ENCODE peak calls at places on chromosomes 4 and X, in four cellular contexts. C is endodermal cell; K is lung; M is CD8-positive, alpha-beta memory T cell. U is an unnamed sample. For H3K4me1, the result is how much of the 10 kb centered on the place peaks cover.

GRCh38 chr4:85778809-85779124 is 303.8 kb downstream of the ARHGAP24 start:
- DNase-seq in C (no peak), K (no peak), M (no peak), U (no peak)

GRCh38 chrX:124257924-124258706 is 74.3 kb upstream of the TEX13D start:
- DNase-seq in C (no peak), K (no peak), M (no peak), U (no peak)

GRCh38 chr4:66855956-66856355 is 689.3 kb downstream of the CENPC start:
- DNase-seq in C (no peak), K (no peak), M (no peak), U (no peak)

GRCh38 chr4:180134116-180134866 is 2108.9 kb upstream of the TENM3 start:
- DNase-seq in C (peak), K (no peak), M (no peak), U (no peak)

GRCh38 chr4:42626629-42627028 is 30.3 kb downstream of the ATP8A1 start:
- DNase-seq in C (no peak), K (no peak), M (no peak), U (no peak)

GRCh38 chr4:185504098-185505047 is 30.9 kb downstream of the PDLIM3 start:
- DNase-seq in C (no peak), K (peak), M (no peak), U (peak)

GRCh38 chrX:117788339-117788738 is 328.3 kb downstream of the KLHL13 start:
- DNase-seq in C (no peak), K (no peak), M (no peak), U (no peak)

GRCh38 chrX:38262715-38263620 is 42.3 kb upstream of the SRPX start:
- DNase-seq in C (no peak), K (no peak), M (no peak), U (no peak)

GRCh38 chr4:141686146-141686775 is 49.9 kb downstream of the IL15 start:
- DNase-seq in C (no peak), K (no peak), M (no peak), U (no peak)

GRCh38 chr4:46656071-46656470 is 253.0 kb downstream of the COX7B2 start:
- DNase-seq in C (no peak), K (no peak), M (no peak), U (no peak)

GRCh38 chr4:108786351-108786750 is 23.5 kb upstream of the ETNPPL start:
- DNase-seq in C (no peak), K (no peak), M (no peak), U (no peak)

GRCh38 chr4:46445689-46446339 is 55.9 kb upstream of the GABRA2 start:
- DNase-seq in C (no peak), K (no peak), M (no peak), U (no peak)

GRCh38 chr4:158534727-158535126 is 13.0 kb downstream of the RXFP1 start:
- DNase-seq in C (no peak), K (no peak), M (no peak), U (no peak)

GRCh38 chrX:105190252-105190853 is 30.1 kb downstream of the TEX13A start:
- DNase-seq in C (peak), K (no peak), M (no peak), U (no peak)

GRCh38 chrX:3244203-3244743 is 102.2 kb downstream of the MXRA5 start:
- DNase-seq in C (no peak), K (no peak), M (no peak), U (no peak)

GRCh38 chr4:148530114-148530513 is 87.9 kb upstream of the NR3C2 start:
- DNase-seq in C (no peak), K (no peak), M (no peak), U (no peak)

GRCh38 chr4:185896832-185897475 is 85.0 kb upstream of the SORBS2 start:
- DNase-seq in C (no peak), K (peak), M (no peak), U (no peak)

GRCh38 chr4:153364061-153364460 is 19.6 kb downstream of the MND1 start:
- DNase-seq in C (no peak), K (no peak), M (no peak), U (no peak)

GRCh38 chrX:7965436-7965835 is 38.2 kb upstream of the PNPLA4 start:
- DNase-seq in C (no peak), K (no peak), M (no peak), U (no peak)

GRCh38 chr4:30952526-30953219 is 232.5 kb downstream of the PCDH7 start:
- DNase-seq in C (no peak), K (no peak), M (no peak), U (no peak)

GRCh38 chr4:155777971-155778710 is 19.3 kb downstream of the GUCY1B1 start:
- DNase-seq in C (no peak), K (no peak), M (no peak), U (no peak)

GRCh38 chr4:25532579-25532978 is 123.1 kb upstream of the SLC34A2 start:
- DNase-seq in C (no peak), K (no peak), M (no peak), U (no peak)

GRCh38 chr4:18390655-18391369 is 369.3 kb upstream of the LCORL start:
- DNase-seq in C (no peak), K (no peak), M (no peak), U (no peak)

GRCh38 chr4:174281182-174281737 is 2.2 kb downstream of the FBXO8 start:
- DNase-seq in C (no peak), K (no peak), M (no peak), U (no peak)

GRCh38 chr4:11183358-11183745 is 245.3 kb downstream of the HS3ST1 start:
- DNase-seq in C (no peak), K (no peak), M (no peak), U (no peak)

GRCh38 chr4:183362916-183363542 is 40.8 kb upstream of the CLDN24 start:
- DNase-seq in C (peak), K (no peak), M (no peak), U (no peak)

GRCh38 chr4:29553842-29554241 is 1166.3 kb upstream of the PCDH7 start:
- DNase-seq in C (no peak), K (no peak), M (no peak), U (no peak)

DNA sequence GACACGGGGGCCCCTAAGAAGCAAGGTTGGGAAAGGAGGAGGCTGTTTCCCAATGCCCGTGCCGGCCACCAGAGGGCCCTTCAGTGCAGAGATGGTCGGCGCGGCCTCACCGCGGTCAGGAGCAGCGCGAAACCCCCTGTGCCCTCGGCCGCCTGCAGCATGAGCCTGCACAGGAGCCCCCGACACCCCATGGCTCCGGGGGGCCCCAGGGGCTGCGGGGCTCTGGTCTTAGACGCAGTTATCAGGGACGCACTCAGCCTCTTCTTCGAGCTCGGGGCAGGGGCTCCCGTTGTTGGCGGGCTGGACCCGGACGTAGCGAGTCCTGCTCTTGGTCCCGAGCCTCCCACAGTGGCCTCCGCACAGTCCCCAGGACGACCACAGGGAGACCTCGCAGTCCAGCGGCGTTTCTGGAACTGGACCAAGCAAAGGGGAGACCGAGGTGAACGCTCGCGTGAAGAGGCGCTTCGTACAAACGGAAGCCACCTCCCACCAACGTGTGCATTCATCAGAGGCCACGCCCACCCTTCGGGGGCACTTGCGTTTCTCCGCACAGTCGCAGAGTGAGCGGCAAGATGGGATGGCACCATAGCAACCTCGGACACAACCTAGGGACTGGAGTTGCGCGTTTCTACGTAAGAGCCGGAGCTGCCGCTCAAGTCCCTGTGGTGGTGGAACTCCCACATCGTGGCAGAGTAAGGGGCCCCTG is 5.0 kb downstream of the SPON2 start:
- DNase-seq in C (peak), K (peak), M (peak), U (peak)
- H3K4me3 ChIP-seq in C (peak), K (peak), M (peak), U (peak)

GRCh38 chr4:168630445-168631187 is 133.8 kb downstream of the PALLD start:
- DNase-seq in C (no peak), K (no peak), M (no peak), U (no peak)

GRCh38 chr4:168631241-168632151 is 134.6 kb downstream of the PALLD start:
- DNase-seq in C (peak), K (peak), M (no peak), U (peak)

GRCh38 chr4:168633474-168633873 is 136.6 kb downstream of the PALLD start:
- DNase-seq in C (no peak), K (no peak), M (no peak), U (no peak)

GRCh38 chr4:168633071-168633470 is 136.2 kb downstream of the PALLD start:
- DNase-seq in C (no peak), K (no peak), M (no peak), U (no peak)

DNA sequence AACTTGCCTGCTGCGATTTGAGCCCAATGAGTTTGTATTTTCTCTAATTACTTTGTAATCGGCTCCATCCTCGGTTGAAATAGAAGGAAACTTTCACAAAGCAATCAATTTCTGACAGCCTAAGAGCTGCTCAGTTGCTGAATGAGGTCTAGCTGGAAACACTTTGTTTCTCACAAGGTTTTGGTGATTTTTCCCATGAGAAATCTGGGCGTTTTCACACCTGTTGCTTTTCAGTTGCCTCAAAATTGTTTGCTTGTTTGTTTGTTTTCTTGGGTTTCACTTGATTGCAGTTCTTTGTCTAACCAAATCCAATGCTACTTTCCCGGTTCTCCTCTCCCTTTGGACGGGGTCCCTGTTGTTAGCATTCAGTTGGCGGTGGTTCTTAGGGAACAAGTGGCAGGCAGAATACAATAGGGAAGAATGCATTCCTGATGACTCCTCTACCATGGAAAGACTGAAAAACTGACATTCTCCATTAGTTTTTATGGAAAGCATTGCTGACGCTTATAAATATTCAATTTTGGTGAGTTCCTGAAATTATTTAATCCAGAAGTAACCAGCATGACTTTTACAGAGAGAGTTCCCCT is 135.5 kb downstream of the PALLD start:
- DNase-seq in C (peak), K (no peak), M (no peak), U (no peak)
- H3K4me1 ChIP-seq in C (under half), K (under half), M (under half), U (under half)

DNA sequence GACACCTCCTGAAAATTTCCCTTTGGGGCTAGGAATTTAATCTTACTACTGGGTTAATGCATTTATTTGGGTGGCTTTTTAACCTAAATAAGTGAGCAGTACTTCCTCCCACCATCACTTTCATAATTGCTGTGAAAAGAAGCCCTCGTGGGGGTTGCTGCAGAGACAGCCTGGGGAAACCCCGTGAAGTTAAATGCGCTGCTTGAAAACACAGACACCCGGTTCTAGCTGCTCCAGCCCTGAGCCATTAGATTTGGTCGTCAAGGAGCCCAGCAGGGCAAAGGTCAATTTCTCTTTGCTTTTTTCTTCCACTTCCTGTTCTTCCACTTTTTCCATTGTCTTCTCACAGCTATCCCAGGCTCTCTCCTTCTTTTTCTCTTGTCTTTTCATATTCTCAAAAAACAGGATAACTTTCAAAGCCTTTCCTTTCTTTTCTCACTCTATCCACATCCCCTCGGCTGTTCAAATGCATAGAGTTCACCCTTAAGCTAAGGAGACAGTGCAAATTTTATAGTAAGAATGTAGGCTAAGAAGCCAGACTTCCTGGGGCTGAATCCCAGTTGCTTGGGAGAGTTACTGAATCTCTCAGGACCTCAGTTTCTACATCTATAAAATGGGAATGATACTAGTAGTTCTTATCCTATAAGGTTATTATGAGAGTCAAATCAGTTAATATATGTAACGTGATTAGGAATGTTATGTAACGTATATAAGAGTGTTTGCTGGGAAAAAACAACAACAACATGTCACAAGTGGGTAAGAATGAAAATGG is 91.5 kb upstream of the ZNF827 start:
- DNase-seq in C (no peak), K (no peak), M (no peak), U (no peak)
- H3K4me3 ChIP-seq in C (no peak), K (no peak), M (no peak), U (no peak)

GRCh38 chrX:129783176-129783776 is 3.5 kb downstream of the SASH3 start:
- DNase-seq in C (no peak), K (no peak), M (no peak), U (no peak)

GRCh38 chrX:129780441-129781105 is 824 bp downstream of the SASH3 start:
- DNase-seq in C (no peak), K (no peak), M (no peak), U (no peak)

GRCh38 chrX:129782706-129783105 is 3.0 kb downstream of the SASH3 start:
- DNase-seq in C (no peak), K (no peak), M (no peak), U (no peak)

GRCh38 chrX:129781134-129782014 is 1.6 kb downstream of the SASH3 start:
- DNase-seq in C (peak), K (peak), M (peak), U (peak)

DNA sequence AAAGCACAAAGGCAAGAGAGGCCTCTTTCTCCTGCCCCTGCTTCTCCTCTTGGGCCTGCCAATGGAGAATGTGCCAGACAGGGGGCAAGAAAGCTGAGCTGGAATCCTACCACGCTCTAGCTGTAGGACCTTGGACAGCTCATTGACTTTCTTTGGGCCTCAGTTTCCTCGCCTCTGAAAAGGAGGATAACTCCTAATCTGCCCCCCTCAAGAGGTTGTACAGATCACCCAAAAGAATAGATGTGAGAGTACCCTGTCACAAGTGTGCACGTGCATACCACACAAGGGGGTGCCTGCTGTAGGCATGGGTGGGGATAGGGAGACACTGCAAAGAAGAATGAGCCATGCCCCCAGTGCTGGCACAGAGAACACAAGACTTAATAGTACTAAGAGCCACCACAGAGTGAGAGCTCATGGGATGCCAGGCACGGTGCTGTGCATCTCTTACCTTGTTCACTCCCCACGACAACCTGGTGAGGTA is 2.3 kb downstream of the SASH3 start:
- DNase-seq in C (no peak), K (no peak), M (no peak), U (no peak)
- H3K4me1 ChIP-seq in C (under half), K (under half), M (half or more), U (under half)

DNA sequence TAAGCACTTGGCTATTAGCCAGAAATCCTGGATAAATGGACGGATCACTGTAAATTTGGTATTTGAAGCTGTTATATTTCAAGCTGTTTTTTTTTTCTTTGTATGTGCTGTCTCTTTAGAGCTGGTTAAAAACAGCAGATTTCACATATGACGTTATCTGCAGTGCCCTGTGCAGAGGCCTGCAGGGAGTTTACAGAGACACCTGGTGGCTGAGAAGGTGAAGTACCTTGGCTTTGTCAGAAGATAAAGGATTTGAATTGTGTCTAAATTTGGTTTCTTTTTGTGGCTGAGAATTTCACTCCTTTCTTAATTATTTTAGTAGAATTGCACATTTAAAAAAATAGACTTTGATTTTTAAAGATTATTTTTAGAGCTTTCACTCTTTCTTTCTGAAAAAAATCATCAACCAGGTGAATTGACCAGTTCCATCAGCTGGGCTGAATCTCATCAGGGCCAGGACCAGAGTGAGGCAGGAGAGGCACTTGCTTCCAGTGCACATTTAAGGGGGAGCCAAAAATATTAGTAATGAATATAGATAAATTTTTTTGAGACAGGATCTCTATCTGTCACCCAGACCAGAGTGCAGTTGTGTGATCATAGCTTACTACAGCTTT is 9.6 kb upstream of the CHRNA9 start:
- DNase-seq in C (no peak), K (peak), M (peak), U (no peak)
- H3K4me3 ChIP-seq in C (no peak), K (no peak), M (no peak), U (no peak)

GRCh38 chr4:122831515-122832196 is 5.0 kb downstream of the FGF2 start:
- DNase-seq in C (no peak), K (no peak), M (no peak), U (no peak)
- H3K4me1 ChIP-seq in C (under half), K (under half), M (under half), U (under half)